ENCODE peak calls at places on chromosomes 11 and 22, in eight cellular contexts. D, J, S, X, H, Y, I and L are unnamed samples.

GRCh38 chr11:13311570-13311969 is 34.0 kb downstream of the BMAL1 start:
- DNase-seq in D (no peak), J (no peak), S (no peak), X (no peak), H (no peak), Y (no peak), I (no peak), L (no peak)

GRCh38 chr22:38415561-38416321 is 39.3 kb downstream of the KCNJ4 start:
- DNase-seq in D (no peak), J (peak; percentile 30), S (no peak), X (no peak), H (no peak), Y (no peak), I (no peak), L (no peak)

GRCh38 chr22:20463324-20464095 is 25.9 kb upstream of the SCARF2 start:
- DNase-seq in D (no peak), J (no peak), S (no peak), X (no peak), H (no peak), Y (no peak), I (peak; percentile 79), L (no peak)

GRCh38 chr22:36579441-36579840 is 50.5 kb upstream of the EIF3D start:
- DNase-seq in D (no peak), J (no peak), S (no peak), X (no peak), H (no peak), Y (no peak), I (no peak), L (no peak)

GRCh38 chr22:37848587-37849088 is 581 bp upstream of the EIF3L start:
- DNase-seq in D (no peak), J (no peak), S (peak; percentile 52), X (no peak), H (no peak), Y (no peak), I (no peak), L (peak; percentile 44)

GRCh38 chr11:129392995-129393394 is 17.3 kb downstream of the BARX2 start:
- DNase-seq in D (no peak), J (no peak), S (no peak), X (no peak), H (no peak), Y (no peak), I (no peak), L (no peak)

GRCh38 chr22:19852177-19852781 is 2.4 kb downstream of the GNB1L start:
- DNase-seq in D (no peak), J (no peak), S (no peak), X (no peak), H (no peak), Y (no peak), I (peak; percentile 16), L (no peak)

GRCh38 chr11:105609341-105609781 is 512 bp upstream of the GRIA4 start:
- DNase-seq in D (peak; percentile 34), J (peak; percentile 17), S (peak; percentile 25), X (peak; percentile 21), H (no peak), Y (no peak), I (no peak), L (peak; percentile 16)

GRCh38 chr22:37204045-37204655 is 8.1 kb downstream of the SSTR3 start:
- DNase-seq in D (no peak), J (no peak), S (no peak), X (no peak), H (no peak), Y (no peak), I (peak; percentile 3), L (no peak)

GRCh38 chr22:20017622-20017958 is 967 bp upstream of the ARVCF start:
- DNase-seq in D (no peak), J (no peak), S (no peak), X (no peak), H (no peak), Y (no peak), I (no peak), L (no peak)

GRCh38 chr11:65392186-65392829 is 5.9 kb downstream of the FRMD8 start:
- DNase-seq in D (no peak), J (no peak), S (no peak), X (no peak), H (no peak), Y (no peak), I (no peak), L (no peak)